ENCODE peak calls at places on chromosomes 1 and 21, in six cellular contexts. One of them, this sample, is unnamed.

GRCh38 chr1:17098440-17099317 is 20.6 kb downstream of the PADI2 start:
- DNase-seq in IMR-90: no peak
- DNase-seq in HepG2: no peak
- DNase-seq in A549: no peak
- DNase-seq in K562: no peak
- DNase-seq in GM12878: no peak
- DNase-seq in this sample: no peak

GRCh38 chr1:208374391-208374941 is 130.3 kb upstream of the PLXNA2 start:
- DNase-seq in K562: no peak
- DNase-seq in A549: no peak
- DNase-seq in HepG2: no peak
- DNase-seq in IMR-90: no peak
- DNase-seq in GM12878: no peak
- DNase-seq in this sample: peak

GRCh38 chr1:227632325-227632724 is 69.0 kb downstream of the ZNF678 start:
- DNase-seq in K562: no peak
- DNase-seq in GM12878: no peak
- DNase-seq in IMR-90: no peak
- DNase-seq in A549: no peak
- DNase-seq in HepG2: no peak
- DNase-seq in this sample: no peak

GRCh38 chr21:28598214-28598613 is 394.5 kb downstream of the LTN1 start:
- DNase-seq in A549: no peak
- DNase-seq in GM12878: no peak
- DNase-seq in HepG2: no peak
- DNase-seq in IMR-90: no peak
- DNase-seq in K562: no peak
- DNase-seq in this sample: no peak

GRCh38 chr1:89530690-89531089 is 6.1 kb downstream of the LRRC8B start:
- DNase-seq in K562: no peak
- DNase-seq in GM12878: no peak
- DNase-seq in A549: no peak
- DNase-seq in HepG2: no peak
- DNase-seq in IMR-90: no peak
- DNase-seq in this sample: no peak

GRCh38 chr21:16533692-16534407 is 804.1 kb downstream of the USP25 start:
- DNase-seq in HepG2: no peak
- DNase-seq in A549: no peak
- DNase-seq in IMR-90: no peak
- DNase-seq in GM12878: no peak
- DNase-seq in K562: no peak
- DNase-seq in this sample: no peak

GRCh38 chr1:244297616-244298015 is 154.1 kb downstream of the ADSS2 start:
- DNase-seq in GM12878: no peak
- DNase-seq in HepG2: no peak
- DNase-seq in A549: no peak
- DNase-seq in K562: no peak
- DNase-seq in IMR-90: no peak
- DNase-seq in this sample: no peak

GRCh38 chr1:226605573-226605950 is 57.0 kb downstream of the STUM start:
- DNase-seq in A549: no peak
- DNase-seq in HepG2: no peak
- DNase-seq in IMR-90: no peak
- DNase-seq in K562: no peak
- DNase-seq in GM12878: no peak
- DNase-seq in this sample: no peak

GRCh38 chr1:10765734-10766478 is 30.5 kb downstream of the CASZ1 start:
- DNase-seq in IMR-90: no peak
- DNase-seq in GM12878: no peak
- DNase-seq in K562: no peak
- DNase-seq in HepG2: no peak
- DNase-seq in A549: no peak
- DNase-seq in this sample: no peak

GRCh38 chr1:53303651-53304515 is 24.0 kb downstream of the LRP8 start:
- DNase-seq in IMR-90: no peak
- DNase-seq in HepG2: no peak
- DNase-seq in K562: no peak
- DNase-seq in A549: no peak
- DNase-seq in GM12878: no peak
- DNase-seq in this sample: no peak

GRCh38 chr1:66119148-66119547 is 326.5 kb downstream of the PDE4B start:
- DNase-seq in HepG2: no peak
- DNase-seq in K562: no peak
- DNase-seq in A549: no peak
- DNase-seq in GM12878: no peak
- DNase-seq in IMR-90: no peak
- DNase-seq in this sample: no peak
- TF ChIP-seq BHLHE40 in HepG2: no peak
- TF ChIP-seq BHLHE40 in K562: no peak
- TF ChIP-seq BHLHE40 in A549: no peak
- TF ChIP-seq BHLHE40 in GM12878: no peak
- TF ChIP-seq BHLHE40 in IMR-90: no peak
- TF ChIP-seq BHLHE40 in this sample: no peak

GRCh38 chr1:77543822-77544448 is 138.5 kb downstream of the ZZZ3 start:
- DNase-seq in IMR-90: peak
- DNase-seq in K562: no peak
- DNase-seq in HepG2: no peak
- DNase-seq in A549: peak
- DNase-seq in GM12878: no peak
- DNase-seq in this sample: no peak

GRCh38 chr1:77546890-77547289 is 135.6 kb downstream of the ZZZ3 start:
- DNase-seq in IMR-90: no peak
- DNase-seq in A549: no peak
- DNase-seq in GM12878: no peak
- DNase-seq in K562: no peak
- DNase-seq in HepG2: no peak
- DNase-seq in this sample: no peak

GRCh38 chr1:77544845-77545244 is 137.6 kb downstream of the ZZZ3 start:
- DNase-seq in K562: no peak
- DNase-seq in A549: no peak
- DNase-seq in IMR-90: no peak
- DNase-seq in GM12878: no peak
- DNase-seq in HepG2: no peak
- DNase-seq in this sample: no peak

GRCh38 chr1:77548285-77548684 is 134.2 kb downstream of the ZZZ3 start:
- DNase-seq in A549: no peak
- DNase-seq in GM12878: no peak
- DNase-seq in HepG2: no peak
- DNase-seq in IMR-90: no peak
- DNase-seq in K562: no peak
- DNase-seq in this sample: no peak

GRCh38 chr1:77545970-77546369 is 136.5 kb downstream of the ZZZ3 start:
- DNase-seq in K562: no peak
- DNase-seq in GM12878: no peak
- DNase-seq in A549: no peak
- DNase-seq in IMR-90: peak
- DNase-seq in HepG2: no peak
- DNase-seq in this sample: no peak
- TF ChIP-seq BHLHE40 in K562: no peak
- TF ChIP-seq BHLHE40 in GM12878: no peak
- TF ChIP-seq BHLHE40 in A549: no peak
- TF ChIP-seq BHLHE40 in IMR-90: no peak
- TF ChIP-seq BHLHE40 in HepG2: no peak
- TF ChIP-seq BHLHE40 in this sample: no peak

GRCh38 chr1:9127395-9128160 is 1.3 kb downstream of the GPR157 start:
- DNase-seq in A549: no peak
- DNase-seq in HepG2: no peak
- DNase-seq in K562: no peak
- DNase-seq in GM12878: no peak
- DNase-seq in IMR-90: no peak
- DNase-seq in this sample: no peak

GRCh38 chr1:9128520-9129371 is at the start of gene GPR157:
- DNase-seq in IMR-90: peak
- DNase-seq in HepG2: peak
- DNase-seq in A549: peak
- DNase-seq in K562: peak
- DNase-seq in GM12878: no peak
- DNase-seq in this sample: peak

GRCh38 chr1:9128161-9128519 is 762 bp downstream of the GPR157 start:
- DNase-seq in GM12878: no peak
- DNase-seq in IMR-90: no peak
- DNase-seq in A549: no peak
- DNase-seq in HepG2: no peak
- DNase-seq in K562: no peak
- DNase-seq in this sample: no peak

GRCh38 chr1:9126511-9126910 is 2.4 kb downstream of the GPR157 start:
- DNase-seq in HepG2: no peak
- DNase-seq in IMR-90: no peak
- DNase-seq in GM12878: no peak
- DNase-seq in A549: no peak
- DNase-seq in K562: no peak
- DNase-seq in this sample: no peak

DNA sequence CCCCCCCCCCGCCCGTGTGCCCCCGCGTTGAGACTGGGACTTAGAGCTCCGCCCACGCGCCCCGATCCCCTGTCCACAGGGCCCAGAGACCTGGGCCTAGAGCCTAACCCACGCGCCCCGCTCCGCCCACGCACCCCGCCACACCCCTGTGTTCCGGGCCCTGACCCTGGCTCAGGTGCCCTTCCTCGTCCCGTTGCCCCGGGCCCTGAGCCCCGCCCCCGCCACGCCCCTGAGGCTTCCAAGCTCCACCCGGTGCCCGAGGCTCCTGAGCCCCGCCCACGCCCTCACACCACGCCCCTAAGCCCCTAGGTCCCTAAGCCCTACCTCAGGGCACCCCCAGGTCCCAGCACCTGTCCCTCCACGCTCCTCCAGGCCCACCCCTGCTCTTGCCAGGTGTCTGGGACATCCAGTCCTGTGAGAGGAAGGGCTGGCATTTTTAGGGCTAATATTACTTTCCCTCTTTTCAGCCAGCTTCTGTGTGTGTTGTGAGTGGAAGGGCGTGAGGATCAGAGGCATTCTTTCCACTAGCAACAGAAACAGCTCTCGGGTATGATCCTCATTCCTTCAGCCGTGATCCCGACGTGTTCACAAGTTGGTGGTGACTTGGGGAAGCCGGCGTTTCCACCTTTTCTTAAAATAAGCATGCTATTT is 614 bp upstream of the GPR157 start:
- DNase-seq in GM12878: peak
- DNase-seq in A549: peak
- DNase-seq in K562: peak
- DNase-seq in IMR-90: no peak
- DNase-seq in HepG2: peak
- DNase-seq in this sample: peak
- TF ChIP-seq BHLHE40 in GM12878: peak
- TF ChIP-seq BHLHE40 in A549: no peak
- TF ChIP-seq BHLHE40 in K562: no peak
- TF ChIP-seq BHLHE40 in IMR-90: no peak
- TF ChIP-seq BHLHE40 in HepG2: no peak
- TF ChIP-seq BHLHE40 in this sample: no peak

GRCh38 chr1:33383974-33384767 is 46.7 kb downstream of the PHC2 start:
- DNase-seq in GM12878: no peak
- DNase-seq in IMR-90: peak
- DNase-seq in K562: no peak
- DNase-seq in HepG2: no peak
- DNase-seq in A549: no peak
- DNase-seq in this sample: no peak
- TF ChIP-seq BHLHE40 in GM12878: no peak
- TF ChIP-seq BHLHE40 in IMR-90: peak
- TF ChIP-seq BHLHE40 in K562: peak
- TF ChIP-seq BHLHE40 in HepG2: no peak
- TF ChIP-seq BHLHE40 in A549: no peak
- TF ChIP-seq BHLHE40 in this sample: no peak

GRCh38 chr1:171252482-171252881 is 4.2 kb downstream of the FMO1 start:
- DNase-seq in K562: no peak
- DNase-seq in HepG2: no peak
- DNase-seq in IMR-90: no peak
- DNase-seq in GM12878: peak
- DNase-seq in A549: no peak
- DNase-seq in this sample: no peak
- TF ChIP-seq BHLHE40 in K562: no peak
- TF ChIP-seq BHLHE40 in HepG2: no peak
- TF ChIP-seq BHLHE40 in IMR-90: no peak
- TF ChIP-seq BHLHE40 in GM12878: peak
- TF ChIP-seq BHLHE40 in A549: no peak
- TF ChIP-seq BHLHE40 in this sample: no peak

DNA sequence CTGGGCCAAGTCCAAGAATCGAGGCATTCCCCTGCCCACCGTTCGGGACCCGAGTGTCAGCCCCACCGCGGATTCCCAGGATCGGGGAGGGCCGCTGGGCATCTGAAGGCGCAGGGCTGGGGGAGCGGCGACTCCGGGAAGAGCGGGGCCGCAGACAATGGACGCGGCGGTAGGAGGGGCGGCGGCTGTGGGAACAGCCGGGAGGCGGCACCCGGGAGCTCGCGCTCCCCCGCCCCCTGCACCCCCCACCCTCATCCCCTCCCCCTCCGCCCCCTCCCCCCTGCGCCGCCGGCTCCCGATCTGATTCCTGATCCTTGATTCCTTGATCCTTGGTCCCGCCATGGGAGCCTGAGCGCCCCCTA is at the start of gene VANGL2:
- DNase-seq in K562: peak
- DNase-seq in A549: peak
- DNase-seq in HepG2: no peak
- DNase-seq in GM12878: no peak
- DNase-seq in IMR-90: peak
- DNase-seq in this sample: peak
- TF ChIP-seq BHLHE40 in K562: no peak
- TF ChIP-seq BHLHE40 in A549: no peak
- TF ChIP-seq BHLHE40 in HepG2: no peak
- TF ChIP-seq BHLHE40 in GM12878: peak
- TF ChIP-seq BHLHE40 in IMR-90: no peak
- TF ChIP-seq BHLHE40 in this sample: no peak

This sample was measured in HEK293T.